ENCODE peak calls at places on chromosomes 16 and 17, in seven cellular contexts. A is pancreas, K is brain pericyte, O is HTR-8/SVneo, V is iris pigment epithelial cell, I is posterior vena cava, J is heart right ventricle. M is an unnamed sample.

GRCh38 chr17:40678902-40679522 is 14.0 kb upstream of the KRT222 start:
- DNase-seq in A (no peak), K (no peak), O (no peak), V (no peak), I (no peak), J (no peak), M (no peak)

GRCh38 chr17:41647940-41648410 is 23.6 kb upstream of the KRT17 start:
- DNase-seq in A (peak), K (no peak), O (peak), V (peak), I (peak), J (peak), M (peak)

GRCh38 chr17:731943-732787 is at the start of gene TLCD3A:
- DNase-seq in A (peak), K (no peak), O (peak), V (peak), I (peak), J (peak), M (peak)

GRCh38 chr17:66322764-66323163 is 20.4 kb downstream of the PRKCA start:
- DNase-seq in A (no peak), K (no peak), O (peak), V (no peak), I (no peak), J (no peak), M (no peak)

GRCh38 chr16:1071561-1072225 is 854 bp upstream of the SSTR5 start:
- DNase-seq in A (no peak), K (no peak), O (no peak), V (no peak), I (no peak), J (no peak), M (no peak)

GRCh38 chr17:64145751-64146417 is 15.9 kb upstream of the ERN1 start:
- DNase-seq in A (peak), K (peak), O (peak), V (peak), I (peak), J (peak), M (peak)

GRCh38 chr17:50346313-50347086 is 574 bp downstream of the XYLT2 start:
- DNase-seq in A (peak), K (no peak), O (peak), V (no peak), I (peak), J (peak), M (no peak)

GRCh38 chr16:11140867-11141266 is 115.1 kb downstream of the SOCS1 start:
- DNase-seq in A (no peak), K (no peak), O (no peak), V (no peak), I (no peak), J (peak), M (no peak)

GRCh38 chr16:57630931-57631845 is 2.8 kb downstream of the ADGRG1 start:
- DNase-seq in A (peak), K (no peak), O (no peak), V (no peak), I (no peak), J (peak), M (no peak)

GRCh38 chr17:77786740-77787505 is 171.6 kb upstream of the TNRC6C start:
- DNase-seq in A (no peak), K (no peak), O (no peak), V (no peak), I (no peak), J (no peak), M (no peak)

GRCh38 chr16:23509441-23509754 is 896 bp downstream of the GGA2 start:
- DNase-seq in A (no peak), K (no peak), O (no peak), V (no peak), I (no peak), J (no peak), M (no peak)

GRCh38 chr16:85523602-85524364 is 89.3 kb upstream of the GSE1 start:
- DNase-seq in A (peak), K (peak), O (peak), V (peak), I (no peak), J (peak), M (peak)

GRCh38 chr17:39767147-39767546 is 29.4 kb downstream of the GRB7 start:
- DNase-seq in A (no peak), K (no peak), O (no peak), V (no peak), I (no peak), J (no peak), M (no peak)

GRCh38 chr16:9138731-9139501 is 47.5 kb downstream of the HAPSTR1 start:
- DNase-seq in A (peak), K (no peak), O (peak), V (peak), I (peak), J (peak), M (peak)

GRCh38 chr17:29588017-29588557 is 1.4 kb downstream of the GIT1 start:
- DNase-seq in A (peak), K (no peak), O (no peak), V (no peak), I (no peak), J (no peak), M (no peak)

GRCh38 chr17:2259769-2260536 is 43.6 kb downstream of the SMG6 start:
- DNase-seq in A (no peak), K (no peak), O (no peak), V (peak), I (no peak), J (no peak), M (peak)

GRCh38 chr17:76687278-76688164 is 23.2 kb downstream of the MXRA7 start:
- DNase-seq in A (no peak), K (no peak), O (no peak), V (peak), I (peak), J (peak), M (no peak)

GRCh38 chr17:65657251-65657828 is 95.9 kb upstream of the AXIN2 start:
- DNase-seq in A (no peak), K (no peak), O (no peak), V (no peak), I (no peak), J (no peak), M (no peak)

GRCh38 chr17:1649844-1650409 is at the start of gene RILP:
- DNase-seq in A (peak), K (no peak), O (peak), V (peak), I (peak), J (peak), M (peak)

GRCh38 chr16:69711115-69711740 is 15.1 kb downstream of the NQO1 start:
- DNase-seq in A (no peak), K (no peak), O (peak), V (peak), I (no peak), J (no peak), M (peak)

GRCh38 chr16:84183572-84183875 is 3.3 kb downstream of the TAF1C start:
- DNase-seq in A (no peak), K (no peak), O (no peak), V (no peak), I (no peak), J (no peak), M (no peak)